ENCODE peak calls at places on chromosomes 5 and 9, in five cellular contexts. D is osteocyte, H is BJ, X is stomach, L is GM13976. V is an unnamed sample.

GRCh38 chr9:6197330-6197729 is 18.3 kb upstream of the IL33 start:
- DNase-seq in D (no peak), H (no peak), X (no peak), L (peak), V (no peak)

GRCh38 chr5:124206540-124206939 is 539.9 kb downstream of the ZNF608 start:
- DNase-seq in D (no peak), H (no peak), X (no peak), L (no peak), V (no peak)

GRCh38 chr9:109843651-109844050 is 63.7 kb downstream of the PALM2AKAP2 start:
- DNase-seq in D (no peak), H (no peak), X (no peak), L (no peak), V (no peak)

GRCh38 chr5:162068412-162068811 is 839 bp downstream of the GABRG2 start:
- DNase-seq in D (no peak), H (no peak), X (no peak), L (peak), V (no peak)

GRCh38 chr9:126916909-126917308 is 2.3 kb downstream of the RALGPS1 start:
- DNase-seq in D (no peak), H (no peak), X (no peak), L (no peak), V (no peak)

GRCh38 chr9:69745716-69746538 is 13.9 kb downstream of the PTAR1 start:
- DNase-seq in D (no peak), H (no peak), X (no peak), L (no peak), V (no peak)

GRCh38 chr9:35734096-35734495 is 1.6 kb downstream of the CREB3 start:
- DNase-seq in D (no peak), H (no peak), X (no peak), L (no peak), V (no peak)

GRCh38 chr9:22124263-22125011 is 115.3 kb upstream of the CDKN2B start:
- DNase-seq in D (no peak), H (no peak), X (peak), L (no peak), V (no peak)

GRCh38 chr5:55407059-55407684 is 99.4 kb downstream of the MTREX start:
- DNase-seq in D (no peak), H (no peak), X (no peak), L (no peak), V (peak)

GRCh38 chr9:12771891-12772290 is 2.9 kb upstream of the LURAP1L start:
- DNase-seq in D (no peak), H (no peak), X (no peak), L (no peak), V (no peak)

GRCh38 chr5:149310947-149311675 is 34.2 kb upstream of the GRPEL2 start:
- DNase-seq in D (no peak), H (no peak), X (no peak), L (no peak), V (no peak)

GRCh38 chr9:23088932-23089364 is 642.3 kb downstream of the DMRTA1 start:
- DNase-seq in D (no peak), H (no peak), X (no peak), L (no peak), V (no peak)

GRCh38 chr9:108586451-108586850 is 269.3 kb downstream of the ACTL7B start:
- DNase-seq in D (no peak), H (no peak), X (no peak), L (no peak), V (no peak)

GRCh38 chr5:142671801-142672200 is 14.1 kb downstream of the FGF1 start:
- DNase-seq in D (no peak), H (peak), X (no peak), L (no peak), V (no peak)

GRCh38 chr5:95822038-95822407 is 503 bp downstream of the GLRX start:
- DNase-seq in D (no peak), H (no peak), X (peak), L (peak), V (no peak)

GRCh38 chr5:168472329-168472728 is 13.9 kb upstream of the RARS1 start:
- DNase-seq in D (no peak), H (peak), X (no peak), L (no peak), V (no peak)

GRCh38 chr9:87020169-87020935 is 73.0 kb upstream of the GAS1 start:
- DNase-seq in D (no peak), H (no peak), X (no peak), L (no peak), V (no peak)

GRCh38 chr9:135346438-135347050 is 133.0 kb upstream of the PPP1R26 start:
- DNase-seq in D (no peak), H (no peak), X (no peak), L (no peak), V (no peak)

GRCh38 chr5:76622973-76623596 is at the start of gene F2RL2:
- DNase-seq in D (no peak), H (peak), X (no peak), L (no peak), V (no peak)

GRCh38 chr5:108036484-108036883 is 345.4 kb downstream of the FBXL17 start:
- DNase-seq in D (no peak), H (no peak), X (no peak), L (no peak), V (no peak)

GRCh38 chr5:65209341-65209740 is 272.4 kb downstream of the ADAMTS6 start:
- DNase-seq in D (no peak), H (peak), X (no peak), L (no peak), V (peak)

GRCh38 chr5:159582756-159583523 is 252.7 kb upstream of the IL12B start:
- DNase-seq in D (no peak), H (no peak), X (no peak), L (no peak), V (peak)

GRCh38 chr9:130845901-130846381 is 10.9 kb downstream of the ABL1 start:
- DNase-seq in D (no peak), H (peak), X (no peak), L (no peak), V (no peak)

GRCh38 chr5:161273410-161273809 is 273.1 kb downstream of the GABRB2 start:
- DNase-seq in D (no peak), H (no peak), X (no peak), L (no peak), V (no peak)

GRCh38 chr9:68967800-68968199 is 46.1 kb downstream of the PRKACG start:
- DNase-seq in D (no peak), H (no peak), X (no peak), L (no peak), V (no peak)

GRCh38 chr9:70133253-70134208 is 89.9 kb downstream of the MAMDC2 start:
- DNase-seq in D (no peak), H (no peak), X (no peak), L (no peak), V (no peak)

GRCh38 chr5:57841671-57842375 is 359.2 kb upstream of the ACTBL2 start:
- DNase-seq in D (no peak), H (peak), X (no peak), L (no peak), V (no peak)

GRCh38 chr5:43121565-43122484 is 1.1 kb downstream of the ZNF131 start:
- DNase-seq in D (no peak), H (no peak), X (no peak), L (peak), V (no peak)

GRCh38 chr5:100828071-100828689 is 74.9 kb downstream of the ST8SIA4 start:
- DNase-seq in D (no peak), H (no peak), X (no peak), L (peak), V (no peak)

GRCh38 chr5:39116347-39116899 is 42.2 kb upstream of the RICTOR start:
- DNase-seq in D (no peak), H (no peak), X (no peak), L (no peak), V (no peak)

GRCh38 chr5:16935271-16936149 is 578 bp downstream of the MYO10 start:
- DNase-seq in D (no peak), H (no peak), X (peak), L (peak), V (no peak)

GRCh38 chr5:133415506-133415905 is 196.8 kb downstream of the FSTL4 start:
- DNase-seq in D (no peak), H (no peak), X (no peak), L (no peak), V (no peak)

GRCh38 chr5:139294372-139295165 is 1.0 kb downstream of the MATR3 start:
- DNase-seq in D (peak), H (no peak), X (peak), L (peak), V (no peak)

GRCh38 chr9:93468763-93469456 is 15.5 kb upstream of the FAM120AOS start:
- DNase-seq in D (no peak), H (peak), X (no peak), L (no peak), V (no peak)

GRCh38 chr5:80034962-80035821 is at the start of gene THBS4:
- DNase-seq in D (no peak), H (no peak), X (no peak), L (no peak), V (no peak)

GRCh38 chr5:82295144-82295543 is 17.0 kb upstream of the RPS23 start:
- DNase-seq in D (no peak), H (no peak), X (no peak), L (no peak), V (no peak)

GRCh38 chr9:37618817-37619216 is 26.4 kb upstream of the TOMM5 start:
- DNase-seq in D (no peak), H (no peak), X (no peak), L (no peak), V (no peak)

GRCh38 chr5:134510970-134511795 is 14.3 kb upstream of the JADE2 start:
- DNase-seq in D (no peak), H (no peak), X (no peak), L (peak), V (no peak)

GRCh38 chr9:124050955-124051354 is 39.4 kb downstream of the LHX2 start:
- DNase-seq in D (no peak), H (no peak), X (no peak), L (no peak), V (no peak)

GRCh38 chr5:140401362-140402257 is at the start of gene ANKHD1:
- DNase-seq in D (peak), H (peak), X (peak), L (peak), V (peak)

GRCh38 chr5:140403613-140404012 is 2.0 kb downstream of the ANKHD1 start:
- DNase-seq in D (no peak), H (no peak), X (no peak), L (no peak), V (no peak)

GRCh38 chr5:140398379-140398811 is 3.2 kb upstream of the ANKHD1 start:
- DNase-seq in D (no peak), H (no peak), X (no peak), L (no peak), V (no peak)

GRCh38 chr5:140402258-140403074 is 833 bp downstream of the ANKHD1 start:
- DNase-seq in D (peak), H (no peak), X (peak), L (peak), V (no peak)

GRCh38 chr5:140400730-140401361 is 787 bp upstream of the ANKHD1 start:
- DNase-seq in D (peak), H (peak), X (peak), L (peak), V (peak)
- TF ChIP-seq CTCF in D (no peak), H (no peak), X (no peak), L (no peak), V (no peak)

GRCh38 chr9:2872307-2872940 is 28.5 kb upstream of the PUM3 start:
- DNase-seq in D (no peak), H (no peak), X (no peak), L (no peak), V (no peak)
- TF ChIP-seq CTCF in D (peak), H (peak), X (no peak), L (peak), V (peak)

GRCh38 chr5:34731435-34732232 is 75.5 kb downstream of the RAI14 start:
- DNase-seq in D (no peak), H (no peak), X (no peak), L (no peak), V (no peak)
- TF ChIP-seq CTCF in D (no peak), H (no peak), X (no peak), L (no peak), V (no peak)

GRCh38 chr5:111159845-111160244 is 64.3 kb upstream of the CAMK4 start:
- DNase-seq in D (no peak), H (no peak), X (no peak), L (no peak), V (no peak)
- TF ChIP-seq CTCF in D (no peak), H (no peak), X (no peak), L (peak), V (no peak)

GRCh38 chr5:68054625-68055024 is 160.9 kb upstream of the PIK3R1 start:
- DNase-seq in D (no peak), H (no peak), X (peak), L (no peak), V (no peak)
- TF ChIP-seq CTCF in D (no peak), H (no peak), X (no peak), L (no peak), V (no peak)

DNA sequence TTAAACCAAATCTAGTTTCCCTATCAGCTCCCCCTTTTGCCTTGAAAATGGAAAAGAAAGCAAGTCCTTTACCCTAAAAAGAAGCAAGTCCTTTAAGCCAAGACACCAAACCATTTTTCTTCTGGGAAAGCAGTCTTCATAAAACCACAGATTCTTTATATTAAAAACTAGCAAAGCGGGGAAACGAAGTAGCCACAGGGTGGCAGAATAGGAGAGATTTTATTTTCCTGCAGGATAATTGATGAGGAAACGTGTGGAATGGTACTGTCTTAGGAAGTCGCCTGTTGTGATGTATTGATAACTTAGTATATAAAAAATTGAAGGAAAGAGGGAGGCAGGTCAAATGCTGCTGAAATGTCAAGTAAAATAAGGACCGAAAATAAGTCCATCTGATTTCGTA is 41.1 kb downstream of the ZNF883 start:
- DNase-seq in D (no peak), H (no peak), X (no peak), L (no peak), V (no peak)
- TF ChIP-seq CTCF in D (peak), H (no peak), X (no peak), L (no peak), V (no peak)

GRCh38 chr5:102554092-102554491 is 55.3 kb upstream of the SLCO6A1 start:
- DNase-seq in D (no peak), H (no peak), X (no peak), L (no peak), V (no peak)

GRCh38 chr5:102554728-102555127 is 55.9 kb upstream of the SLCO6A1 start:
- DNase-seq in D (no peak), H (no peak), X (no peak), L (no peak), V (no peak)
- TF ChIP-seq CTCF in D (peak), H (no peak), X (no peak), L (no peak), V (no peak)

DNA sequence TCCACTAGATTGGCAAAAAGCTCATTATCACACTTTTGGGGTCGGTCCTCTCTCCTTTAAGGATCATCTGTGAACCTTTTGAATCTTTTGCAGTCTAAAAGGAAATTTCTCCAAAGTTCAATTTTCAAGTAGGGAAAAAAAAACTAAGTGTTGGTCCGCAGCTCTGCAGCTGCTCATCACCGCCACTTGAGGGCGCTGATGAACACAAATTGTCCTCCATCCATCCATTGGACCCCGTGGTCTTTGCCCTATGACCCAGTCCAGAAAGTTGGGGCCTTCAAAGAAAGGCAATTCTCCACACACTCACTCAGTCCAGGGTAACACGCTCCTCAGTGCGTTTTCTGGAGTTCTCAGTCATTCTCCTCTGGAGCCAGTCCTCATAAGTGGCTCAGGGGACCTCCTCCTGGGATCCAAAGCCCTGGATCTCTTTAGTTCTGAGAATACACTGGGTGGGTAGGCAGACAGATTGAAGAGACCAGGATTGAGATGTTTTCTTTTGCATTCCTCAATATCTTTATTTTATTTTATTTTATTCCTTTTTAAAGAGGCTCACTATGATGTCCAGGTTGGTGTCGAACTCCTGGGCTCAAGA is 63.6 kb upstream of the SLC28A3 start:
- DNase-seq in D (no peak), H (no peak), X (no peak), L (peak), V (no peak)
- TF ChIP-seq CTCF in D (peak), H (peak), X (peak), L (peak), V (peak)

GRCh38 chr5:72556351-72557146 is 49.3 kb upstream of the ZNF366 start:
- DNase-seq in D (no peak), H (peak), X (peak), L (peak), V (no peak)

GRCh38 chr5:72558383-72558782 is 51.2 kb upstream of the ZNF366 start:
- DNase-seq in D (no peak), H (no peak), X (no peak), L (no peak), V (no peak)

GRCh38 chr5:72555871-72556270 is 48.7 kb upstream of the ZNF366 start:
- DNase-seq in D (no peak), H (no peak), X (no peak), L (no peak), V (no peak)

GRCh38 chr5:72557576-72558336 is 50.5 kb upstream of the ZNF366 start:
- DNase-seq in D (no peak), H (no peak), X (no peak), L (no peak), V (no peak)

GRCh38 chr5:72557147-72557501 is 49.9 kb upstream of the ZNF366 start:
- DNase-seq in D (no peak), H (no peak), X (no peak), L (no peak), V (no peak)
- TF ChIP-seq CTCF in D (no peak), H (no peak), X (no peak), L (no peak), V (peak)

V was measured in Panc1.